ENCODE peak calls at places on chromosome 5, in five cellular contexts. W, P, J, D and H are unnamed samples.

GRCh38 chr5:98205691-98206461 is 567.6 kb upstream of the RGMB start:
- DNase-seq in W (no peak), P (no peak), J (peak), D (no peak), H (no peak)

GRCh38 chr5:59157001-59157527 is 574.2 kb downstream of the RAB3C start:
- DNase-seq in W (no peak), P (no peak), J (no peak), D (no peak), H (no peak)

GRCh38 chr5:122007445-122008010 is 45.8 kb downstream of the SRFBP1 start:
- DNase-seq in W (no peak), P (no peak), J (no peak), D (no peak), H (no peak)

GRCh38 chr5:171783051-171783450 is 2.6 kb upstream of the SMIM23 start:
- DNase-seq in W (no peak), P (no peak), J (peak), D (no peak), H (peak)

GRCh38 chr5:177403194-177403825 is 2.8 kb upstream of the PFN3 start:
- DNase-seq in W (peak), P (no peak), J (no peak), D (no peak), H (no peak)

GRCh38 chr5:171848911-171849520 is 63.4 kb downstream of the SMIM23 start:
- DNase-seq in W (no peak), P (no peak), J (no peak), D (no peak), H (no peak)

GRCh38 chr5:143400541-143401252 is 2.8 kb downstream of the NR3C1 start:
- DNase-seq in W (no peak), P (no peak), J (peak), D (peak), H (peak)

GRCh38 chr5:43367909-43368648 is 44.1 kb downstream of the CCL28 start:
- DNase-seq in W (no peak), P (no peak), J (no peak), D (no peak), H (peak)

GRCh38 chr5:20041326-20041977 is 53.5 kb upstream of the CDH18 start:
- DNase-seq in W (no peak), P (no peak), J (no peak), D (no peak), H (peak)

GRCh38 chr5:116771466-116772151 is 197.0 kb upstream of the SEMA6A start:
- DNase-seq in W (no peak), P (no peak), J (no peak), D (no peak), H (peak)

GRCh38 chr5:181186902-181187499 is 18.0 kb downstream of the TRIM7 start:
- DNase-seq in W (no peak), P (no peak), J (no peak), D (no peak), H (peak)

GRCh38 chr5:181189363-181189961 is 15.5 kb downstream of the TRIM7 start:
- DNase-seq in W (peak), P (peak), J (no peak), D (no peak), H (peak)

GRCh38 chr5:181188700-181189362 is 16.2 kb downstream of the TRIM7 start:
- DNase-seq in W (peak), P (peak), J (peak), D (peak), H (peak)

GRCh38 chr5:181186022-181186421 is 19.0 kb downstream of the TRIM7 start:
- DNase-seq in W (no peak), P (no peak), J (no peak), D (no peak), H (no peak)

DNA sequence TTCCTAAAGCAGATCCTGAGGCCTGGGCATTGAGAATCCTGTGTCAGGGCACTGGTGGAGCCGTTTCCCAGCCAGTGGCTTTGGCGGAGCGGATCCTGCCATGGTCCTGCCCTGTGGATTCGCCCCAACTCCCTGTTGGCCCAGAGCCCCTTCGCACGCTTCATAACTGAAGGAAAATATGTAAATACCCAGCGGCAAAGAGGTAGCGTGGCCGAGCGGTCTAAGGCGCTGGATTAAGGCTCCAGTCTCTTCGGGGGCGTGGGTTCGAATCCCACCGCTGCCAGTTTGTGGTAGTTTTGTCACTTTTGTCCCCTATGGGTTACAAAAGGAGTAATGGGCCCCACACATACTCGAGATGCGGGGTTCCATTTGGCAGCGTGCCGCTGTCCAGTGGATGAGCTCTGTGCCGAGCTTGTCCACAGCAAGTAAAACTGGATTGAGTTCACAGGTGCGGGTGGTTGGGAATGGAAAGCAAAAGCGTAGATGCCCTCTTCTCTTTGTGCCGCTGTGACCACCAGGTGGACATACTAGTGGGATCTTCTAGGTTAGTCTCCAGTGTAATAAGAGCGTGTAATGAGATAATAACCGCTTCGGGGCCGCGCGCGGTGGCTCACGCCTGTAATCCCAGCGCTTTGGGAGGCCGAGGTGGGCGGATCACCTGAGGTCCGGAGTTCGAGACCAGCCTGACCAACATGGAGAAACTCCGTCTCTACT is 17.3 kb downstream of the TRIM7 start:
- DNase-seq in W (peak), P (peak), J (peak), D (peak), H (peak)
- TF ChIP-seq CTCF in W (no peak), P (no peak), J (no peak), D (no peak), H (peak)

DNA sequence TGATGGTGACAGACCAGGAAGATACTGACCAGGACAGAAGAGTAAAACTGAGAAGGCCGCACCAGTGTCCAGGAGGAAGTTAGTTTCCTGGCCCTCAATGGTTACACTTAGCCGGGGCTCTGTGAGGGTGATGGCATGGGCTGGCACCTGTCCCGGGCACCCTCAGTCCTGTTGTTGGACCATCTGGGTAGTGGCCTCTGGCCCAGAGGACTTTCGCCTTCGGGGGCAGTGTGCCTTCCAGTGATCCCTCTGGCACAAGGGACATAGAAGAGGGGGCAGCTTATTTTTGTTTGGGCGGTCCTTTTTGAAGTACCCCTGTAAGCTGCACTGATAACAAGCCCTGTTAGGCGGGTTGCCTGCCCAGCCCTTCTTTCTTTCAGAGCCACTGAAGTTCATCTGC is 1108.6 kb downstream of the TAF11L14 start:
- DNase-seq in W (no peak), P (no peak), J (no peak), D (no peak), H (no peak)
- H3K4me3 ChIP-seq in W (no peak), P (no peak), J (no peak), D (no peak), H (no peak)

GRCh38 chr5:77302247-77302646 is 91.8 kb downstream of the PDE8B start:
- DNase-seq in W (no peak), P (no peak), J (no peak), D (no peak), H (no peak)
- TF ChIP-seq CTCF in W (no peak), P (no peak), J (no peak), D (no peak), H (no peak)

GRCh38 chr5:32571128-32571527 is 14.2 kb upstream of the SUB1 start:
- DNase-seq in W (no peak), P (no peak), J (no peak), D (no peak), H (no peak)
- H3K4me3 ChIP-seq in W (no peak), P (no peak), J (no peak), D (no peak), H (no peak)

GRCh38 chr5:75262278-75262677 is 25.6 kb upstream of the ANKRD31 start:
- DNase-seq in W (no peak), P (peak), J (no peak), D (no peak), H (no peak)

GRCh38 chr5:75260708-75261107 is 24.0 kb upstream of the ANKRD31 start:
- DNase-seq in W (no peak), P (peak), J (no peak), D (no peak), H (no peak)

GRCh38 chr5:75265731-75266130 is 29.1 kb upstream of the ANKRD31 start:
- DNase-seq in W (no peak), P (no peak), J (peak), D (no peak), H (peak)
- TF ChIP-seq CTCF in W (peak), P (peak), J (peak), D (peak), H (peak)